ENCODE peak calls at places on chromosomes 5 and 9, in four cellular contexts. X, K, M and S are unnamed samples.

GRCh38 chr5:178431063-178431776 is 159.0 kb downstream of the COL23A1 start:
- DNase-seq in X (no peak), K (no peak), M (no peak), S (no peak)

GRCh38 chr5:109775130-109775529 is 85.4 kb downstream of the MAN2A1 start:
- DNase-seq in X (no peak), K (no peak), M (no peak), S (no peak)

GRCh38 chr9:29456940-29457339 is 1883.7 kb upstream of the C9orf72 start:
- DNase-seq in X (peak), K (no peak), M (no peak), S (peak)

GRCh38 chr5:174386846-174387245 is 337.5 kb upstream of the MSX2 start:
- DNase-seq in X (no peak), K (no peak), M (no peak), S (no peak)

GRCh38 chr9:31394040-31394473 is 990.4 kb upstream of the ACO1 start:
- DNase-seq in X (peak), K (no peak), M (no peak), S (no peak)

GRCh38 chr5:81524015-81524414 is 130.1 kb upstream of the ACOT12 start:
- DNase-seq in X (no peak), K (no peak), M (no peak), S (no peak)

GRCh38 chr9:35753466-35753865 is 610 bp downstream of the MSMP start:
- DNase-seq in X (no peak), K (no peak), M (no peak), S (no peak)

GRCh38 chr5:1223278-1223670 is 1.9 kb upstream of the SLC6A18 start:
- DNase-seq in X (no peak), K (no peak), M (no peak), S (no peak)

GRCh38 chr9:129150672-129151211 is 27.3 kb downstream of the IER5L start:
- DNase-seq in X (no peak), K (no peak), M (no peak), S (no peak)

GRCh38 chr9:98326402-98327248 is 71.2 kb upstream of the TBC1D2 start:
- DNase-seq in X (peak), K (no peak), M (no peak), S (peak)

GRCh38 chr5:78757269-78758053 is 108.9 kb upstream of the LHFPL2 start:
- DNase-seq in X (peak), K (no peak), M (no peak), S (peak)

GRCh38 chr5:31193591-31194457 is at the start of gene CDH6:
- DNase-seq in X (no peak), K (peak), M (no peak), S (peak)

GRCh38 chr5:100799166-100799565 is 103.9 kb downstream of the ST8SIA4 start:
- DNase-seq in X (no peak), K (no peak), M (no peak), S (no peak)

GRCh38 chr5:100802188-100802587 is 100.9 kb downstream of the ST8SIA4 start:
- DNase-seq in X (no peak), K (no peak), M (no peak), S (no peak)

GRCh38 chr5:100800552-100800951 is 102.5 kb downstream of the ST8SIA4 start:
- DNase-seq in X (no peak), K (no peak), M (no peak), S (no peak)

GRCh38 chr5:100797863-100798262 is 105.2 kb downstream of the ST8SIA4 start:
- DNase-seq in X (peak), K (no peak), M (no peak), S (peak)

DNA sequence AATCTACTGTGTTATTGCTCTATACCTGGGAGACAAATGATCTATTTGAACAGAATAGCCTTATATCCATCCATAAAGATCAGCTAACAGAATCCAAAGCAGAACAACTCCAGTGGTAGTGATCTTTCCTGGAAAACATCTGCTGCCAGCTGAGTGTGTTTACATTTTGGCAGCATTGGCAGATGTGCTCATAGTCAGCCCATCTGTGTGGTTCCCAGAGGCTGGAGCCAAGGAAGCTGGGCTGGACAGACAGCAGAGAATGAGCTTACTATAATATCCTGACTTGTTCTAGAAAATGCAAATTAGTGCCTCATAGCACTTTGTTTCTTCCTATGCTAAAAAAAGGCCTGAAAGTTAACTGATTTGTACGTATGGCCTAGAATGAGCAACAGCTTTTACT is 99.7 kb downstream of the ST8SIA4 start:
- DNase-seq in X (peak), K (no peak), M (no peak), S (peak)
- H3K4me3 ChIP-seq in X (no peak), K (no peak), M (no peak), S (no peak)

GRCh38 chr5:77560677-77561263 is 68.7 kb upstream of the WDR41 start:
- DNase-seq in X (peak), K (peak), M (peak), S (peak)
- TF ChIP-seq CTCF in X (peak), K (peak), M (peak), S (peak)

DNA sequence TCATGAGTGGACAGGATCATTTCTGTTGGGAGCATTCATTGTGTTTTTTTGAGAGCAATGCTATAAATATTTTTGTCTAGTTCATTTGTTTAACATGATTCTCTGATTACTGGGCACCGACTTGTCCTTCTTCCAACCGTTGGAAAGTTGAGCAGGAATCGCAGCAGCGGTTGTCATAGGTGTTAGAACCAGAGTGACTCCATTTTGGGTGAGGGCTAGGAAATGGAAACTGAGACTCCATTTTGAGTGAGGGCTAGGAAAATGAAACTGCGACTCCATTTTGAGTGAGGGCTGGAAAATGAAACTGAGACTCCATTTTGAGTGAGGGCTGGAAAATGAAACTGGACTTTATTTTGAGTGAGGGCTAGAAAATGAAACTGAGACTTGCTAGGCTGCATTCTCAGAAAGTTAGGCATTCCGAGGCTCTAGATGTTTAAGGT is 100.6 kb downstream of the ICE1 start:
- DNase-seq in X (peak), K (peak), M (no peak), S (peak)
- H3K4me3 ChIP-seq in X (no peak), K (no peak), M (no peak), S (no peak)

DNA sequence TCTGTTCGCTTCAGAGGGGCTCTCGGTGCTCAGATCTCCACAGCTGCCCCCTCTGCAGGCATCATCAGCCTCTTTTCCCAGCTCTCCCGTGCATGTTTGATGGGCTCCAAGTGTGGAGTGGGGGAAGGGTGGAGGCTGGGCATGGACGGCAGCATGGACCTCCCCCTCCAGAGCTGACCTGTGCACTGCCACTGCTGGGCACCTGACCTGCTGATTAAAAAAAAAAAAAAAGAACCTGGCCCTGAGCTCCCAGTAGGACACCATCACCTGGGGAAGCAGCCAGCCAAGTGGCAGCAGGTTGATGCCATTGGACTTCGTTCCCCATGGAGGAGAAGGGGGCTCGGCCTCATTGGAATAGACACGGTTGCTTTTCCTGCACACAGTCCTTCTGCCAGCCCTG is 15.0 kb upstream of the BRD3OS start:
- DNase-seq in X (no peak), K (no peak), M (no peak), S (no peak)
- TF ChIP-seq CTCF in X (no peak), K (no peak), M (no peak), S (no peak)

GRCh38 chr9:75123696-75124095 is 35.4 kb downstream of the OSTF1 start:
- DNase-seq in X (no peak), K (no peak), M (no peak), S (no peak)

GRCh38 chr9:75117572-75117971 is 29.3 kb downstream of the OSTF1 start:
- DNase-seq in X (no peak), K (no peak), M (no peak), S (no peak)

GRCh38 chr9:75120661-75121060 is 32.3 kb downstream of the OSTF1 start:
- DNase-seq in X (no peak), K (no peak), M (no peak), S (no peak)

DNA sequence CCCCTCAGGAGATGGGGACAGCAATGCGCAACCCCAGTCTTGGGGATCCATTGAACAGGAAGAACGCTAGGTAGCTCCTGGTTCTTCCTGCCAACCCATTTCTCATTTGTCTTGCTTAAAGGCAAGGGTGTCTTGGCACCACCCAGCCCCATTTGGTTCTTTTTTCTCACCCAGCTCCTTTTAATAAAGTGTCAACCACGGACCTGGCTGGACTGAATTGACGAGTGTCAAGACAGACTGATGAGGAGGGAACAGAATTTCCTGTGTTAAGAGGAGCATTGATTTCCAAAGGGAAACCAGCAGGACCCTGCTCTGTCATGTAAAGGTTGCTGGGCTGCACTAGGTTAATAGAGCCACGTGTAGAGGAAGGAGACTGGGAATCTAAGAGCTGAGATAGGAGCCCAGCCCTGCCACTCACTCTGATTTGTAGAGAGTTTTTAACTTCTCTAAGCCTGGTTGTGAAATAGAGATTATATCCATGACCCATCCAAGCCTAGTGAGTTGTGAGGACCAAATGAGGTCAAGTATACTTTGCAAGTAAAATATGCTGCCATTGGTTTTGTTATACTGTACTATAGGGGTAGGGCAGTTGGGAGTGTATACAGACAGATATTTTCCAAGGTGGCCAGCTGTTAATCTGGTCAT is 33.7 kb downstream of the OSTF1 start:
- DNase-seq in X (no peak), K (peak), M (no peak), S (no peak)
- H3K4me3 ChIP-seq in X (no peak), K (no peak), M (no peak), S (no peak)

GRCh38 chr5:127536687-127537086 is 19.2 kb downstream of the PRRC1 start:
- DNase-seq in X (no peak), K (peak), M (no peak), S (no peak)
- TF ChIP-seq CTCF in X (peak), K (no peak), M (peak), S (no peak)